ENCODE peak calls at places on chromosomes 13 and 19, in nine cellular contexts. H, A, E, G, P, O, F, D and T are unnamed samples.

GRCh38 chr13:108276060-108276459 is 6.5 kb downstream of the TNFSF13B start:
- ATAC-seq in O (no peak), A (no peak), F (peak; percentile 97), H (peak; percentile 71), P (no peak), E (no peak), D (no peak), G (peak; percentile 44), T (no peak)

GRCh38 chr13:41609828-41610227 is 152.5 kb downstream of the RGCC start:
- ATAC-seq in A (peak; percentile 67), E (no peak), G (peak; percentile 44), F (no peak), P (no peak), O (no peak), H (no peak), D (no peak), T (no peak)

GRCh38 chr13:24116103-24116502 is 44.4 kb upstream of the SPATA13 start:
- ATAC-seq in F (no peak), P (no peak), G (no peak), H (no peak), E (no peak), D (no peak), A (no peak), O (no peak), T (no peak)

GRCh38 chr19:1032264-1032867 is 6.0 kb downstream of the CNN2 start:
- ATAC-seq in E (no peak), H (no peak), G (no peak), A (no peak), P (no peak), D (no peak), O (no peak), F (no peak), T (no peak)

GRCh38 chr19:49793561-49793840 is 19.6 kb downstream of the FUZ start:
- ATAC-seq in O (no peak), E (no peak), D (peak; percentile 55), A (no peak), H (no peak), P (no peak), F (no peak), G (no peak), T (peak; percentile 13)

GRCh38 chr13:44383945-44384344 is 10.3 kb downstream of the SERP2 start:
- ATAC-seq in H (no peak), O (no peak), A (no peak), F (peak; percentile 62), G (no peak), D (no peak), P (no peak), E (no peak), T (no peak)

GRCh38 chr13:110216006-110216402 is 91.0 kb downstream of the COL4A1 start:
- ATAC-seq in A (no peak), O (no peak), D (no peak), H (peak; percentile 13), E (no peak), F (peak; percentile 6), G (no peak), P (no peak), T (no peak)

GRCh38 chr19:425056-425455 is 16.1 kb upstream of the C2CD4C start:
- ATAC-seq in O (no peak), E (no peak), A (peak; percentile 45), D (no peak), F (no peak), G (no peak), H (no peak), P (no peak), T (no peak)

GRCh38 chr13:30504081-30504480 is 38.3 kb upstream of the HMGB1 start:
- ATAC-seq in E (no peak), H (no peak), D (no peak), P (no peak), F (no peak), A (no peak), O (no peak), G (no peak), T (no peak)

GRCh38 chr13:110617326-110618072 is 2.2 kb downstream of the NAXD start:
- ATAC-seq in E (no peak), O (no peak), P (no peak), D (no peak), G (peak; percentile 61), H (no peak), F (no peak), A (no peak), T (no peak)

GRCh38 chr19:16542894-16543498 is 759 bp upstream of the CHERP start:
- ATAC-seq in H (no peak), A (no peak), G (no peak), E (no peak), F (no peak), P (no peak), O (peak; percentile 13), D (peak; percentile 0), T (peak; percentile 43)

GRCh38 chr13:98848736-98849135 is 96.3 kb upstream of the SLC15A1 start:
- ATAC-seq in F (no peak), O (no peak), A (no peak), H (no peak), P (no peak), E (no peak), D (no peak), G (no peak), T (no peak)

GRCh38 chr13:95880346-95880745 is 172.9 kb downstream of the UGGT2 start:
- ATAC-seq in H (no peak), G (no peak), O (no peak), A (no peak), P (no peak), D (no peak), E (no peak), F (no peak), T (no peak)

GRCh38 chr13:50319603-50320296 is 304.5 kb downstream of the KCNRG start:
- ATAC-seq in O (peak; percentile 70), E (no peak), F (no peak), A (no peak), G (peak; percentile 67), D (no peak), P (peak; percentile 26), H (no peak), T (peak; percentile 31)

GRCh38 chr13:95226476-95226875 is 74.8 kb downstream of the ABCC4 start:
- ATAC-seq in H (no peak), G (no peak), P (no peak), E (no peak), F (no peak), A (no peak), O (no peak), D (no peak), T (no peak)

GRCh38 chr19:18683955-18684641 is 618 bp downstream of the CRTC1 start:
- ATAC-seq in A (no peak), G (no peak), E (no peak), F (no peak), O (peak; percentile 46), D (no peak), P (peak; percentile 54), H (no peak), T (no peak)

GRCh38 chr13:40600145-40600751 is 66.2 kb downstream of the FOXO1 start:
- ATAC-seq in G (no peak), H (no peak), F (no peak), O (peak; percentile 56), D (peak; percentile 27), E (no peak), A (no peak), P (peak; percentile 71), T (no peak)

GRCh38 chr13:44160549-44161278 is 212.9 kb upstream of the SERP2 start:
- ATAC-seq in O (no peak), E (no peak), F (peak; percentile 61), D (no peak), P (no peak), H (peak; percentile 63), A (no peak), G (peak; percentile 43), T (no peak)

GRCh38 chr13:75612354-75612753 is 23.8 kb upstream of the LMO7 start:
- ATAC-seq in A (no peak), F (no peak), H (no peak), P (no peak), G (no peak), D (no peak), O (no peak), E (no peak), T (no peak)

GRCh38 chr19:44571830-44572661 is 41.3 kb upstream of the IGSF23 start:
- ATAC-seq in F (no peak), E (no peak), A (no peak), D (no peak), P (no peak), H (no peak), O (no peak), G (no peak), T (no peak)

GRCh38 chr13:29707876-29708543 is 112.5 kb upstream of the SLC7A1 start:
- ATAC-seq in A (peak; percentile 49), H (peak; percentile 44), D (peak; percentile 90), O (peak; percentile 59), E (peak; percentile 40), G (peak; percentile 92), P (peak; percentile 71), F (peak; percentile 42), T (peak; percentile 88)

GRCh38 chr19:28497887-28498286 is 715.1 kb downstream of the UQCRFS1 start:
- ATAC-seq in G (no peak), E (no peak), A (no peak), O (no peak), P (no peak), D (no peak), F (peak; percentile 26), H (no peak), T (no peak)

GRCh38 chr19:12996542-12997094 is 1.3 kb downstream of the NFIX start:
- ATAC-seq in P (no peak), F (peak; percentile 61), E (no peak), H (peak; percentile 70), G (peak; percentile 70), A (peak; percentile 44), O (no peak), D (no peak), T (peak; percentile 35)